ENCODE peak calls at places on chromosomes 7 and 10, in four cellular contexts. K, R, F and V are unnamed samples.
A peak's percentile ranks its signal among the peaks of the same experiment; 100 is the strongest.

GRCh38 chr10:129962558-129963075 is 1.5 kb downstream of the EBF3 start:
- DNase-seq in K (no peak), F (no peak), R (no peak), V (no peak)

GRCh38 chr7:30984359-30985107 is 20.8 kb downstream of the GHRHR start:
- DNase-seq in R (no peak), F (no peak), K (no peak), V (no peak)

GRCh38 chr10:5070648-5071410 is 23.4 kb upstream of the AKR1C3 start:
- DNase-seq in F (peak; percentile 7), K (no peak), R (no peak), V (peak; percentile 30)

GRCh38 chr7:80124870-80125269 is 9.8 kb upstream of the GNAI1 start:
- DNase-seq in F (no peak), R (no peak), K (no peak), V (no peak)

GRCh38 chr7:107643407-107643806 is 17.2 kb upstream of the SLC26A4 start:
- DNase-seq in K (no peak), F (no peak), R (no peak), V (peak; percentile 78)

GRCh38 chr7:87220026-87220733 is 648 bp upstream of the TMEM243 start:
- DNase-seq in F (peak; percentile 54), K (peak; percentile 88), R (no peak), V (peak; percentile 69)

GRCh38 chr7:116953727-116954442 is 584 bp downstream of the ST7 start:
- DNase-seq in K (peak; percentile 39), R (no peak), F (peak; percentile 84), V (peak; percentile 88)

GRCh38 chr7:88040694-88041093 is 106.6 kb downstream of the ADAM22 start:
- DNase-seq in R (no peak), K (no peak), F (no peak), V (no peak)

GRCh38 chr10:104256335-104257080 is 1.8 kb downstream of the GSTO1 start:
- DNase-seq in F (no peak), R (no peak), K (no peak), V (no peak)

GRCh38 chr10:113384181-113384580 is 168.7 kb upstream of the HABP2 start:
- DNase-seq in R (no peak), F (no peak), K (no peak), V (no peak)

GRCh38 chr7:114472896-114473512 is 58.4 kb downstream of the FOXP2 start:
- DNase-seq in K (no peak), F (no peak), R (no peak), V (no peak)

GRCh38 chr10:79220296-79220695 is 127.0 kb upstream of the PPIF start:
- DNase-seq in F (no peak), R (no peak), K (no peak), V (no peak)

GRCh38 chr7:36473454-36474282 is 84.0 kb downstream of the ANLN start:
- DNase-seq in R (no peak), F (peak; percentile 62), K (peak; percentile 28), V (no peak)

GRCh38 chr7:41436139-41436538 is 266.8 kb downstream of the INHBA start:
- DNase-seq in F (no peak), R (no peak), K (no peak), V (no peak)

GRCh38 chr10:13882112-13882711 is 295.4 kb downstream of the PRPF18 start:
- DNase-seq in R (no peak), K (no peak), F (no peak), V (peak; percentile 98)

GRCh38 chr10:123146013-123146891 is 1.7 kb upstream of the HMX2 start:
- DNase-seq in K (no peak), R (no peak), F (no peak), V (no peak)

GRCh38 chr7:17626215-17626614 is 314.1 kb downstream of the SNX13 start:
- DNase-seq in F (no peak), R (no peak), K (no peak), V (no peak)

GRCh38 chr10:47190301-47190700 is 109.7 kb upstream of the GDF10 start:
- DNase-seq in R (no peak), K (no peak), F (no peak), V (no peak)

GRCh38 chr10:26475448-26475847 is 37.3 kb downstream of the APBB1IP start:
- DNase-seq in K (no peak), F (no peak), R (no peak), V (no peak)

GRCh38 chr10:9010093-9010492 is 955.6 kb downstream of the GATA3 start:
- DNase-seq in R (no peak), F (no peak), K (no peak), V (no peak)

GRCh38 chr7:78197447-78197846 is 398.9 kb downstream of the PHTF2 start:
- DNase-seq in R (no peak), F (no peak), K (no peak), V (peak; percentile 75)

GRCh38 chr7:101650579-101651081 is 21.5 kb upstream of the MYL10 start:
- DNase-seq in K (no peak), F (no peak), R (no peak), V (no peak)

GRCh38 chr7:132035517-132036362 is 479.3 kb upstream of the PODXL start:
- DNase-seq in F (no peak), R (no peak), K (no peak), V (no peak)

GRCh38 chr7:157909370-157909769 is 572.6 kb downstream of the DNAJB6 start:
- DNase-seq in R (no peak), K (no peak), F (no peak), V (no peak)

GRCh38 chr7:31853380-31853779 is 166.4 kb downstream of the PPP1R17 start:
- DNase-seq in F (no peak), R (no peak), K (no peak), V (peak; percentile 35)

GRCh38 chr7:156617215-156617614 is 23.4 kb upstream of the RNF32 start:
- DNase-seq in F (peak; percentile 2), R (no peak), K (no peak), V (no peak)

GRCh38 chr10:119024882-119025281 is 4.6 kb upstream of the NANOS1 start:
- DNase-seq in K (no peak), F (no peak), R (no peak), V (no peak)

GRCh38 chr10:116811691-116812090 is 37.6 kb upstream of the ENO4 start:
- DNase-seq in F (no peak), R (no peak), K (no peak), V (no peak)

GRCh38 chr10:116810895-116811294 is 38.4 kb upstream of the ENO4 start:
- DNase-seq in R (no peak), F (no peak), K (no peak), V (no peak)

GRCh38 chr10:116808706-116809105 is 40.6 kb upstream of the ENO4 start:
- DNase-seq in R (no peak), K (no peak), F (no peak), V (no peak)

DNA sequence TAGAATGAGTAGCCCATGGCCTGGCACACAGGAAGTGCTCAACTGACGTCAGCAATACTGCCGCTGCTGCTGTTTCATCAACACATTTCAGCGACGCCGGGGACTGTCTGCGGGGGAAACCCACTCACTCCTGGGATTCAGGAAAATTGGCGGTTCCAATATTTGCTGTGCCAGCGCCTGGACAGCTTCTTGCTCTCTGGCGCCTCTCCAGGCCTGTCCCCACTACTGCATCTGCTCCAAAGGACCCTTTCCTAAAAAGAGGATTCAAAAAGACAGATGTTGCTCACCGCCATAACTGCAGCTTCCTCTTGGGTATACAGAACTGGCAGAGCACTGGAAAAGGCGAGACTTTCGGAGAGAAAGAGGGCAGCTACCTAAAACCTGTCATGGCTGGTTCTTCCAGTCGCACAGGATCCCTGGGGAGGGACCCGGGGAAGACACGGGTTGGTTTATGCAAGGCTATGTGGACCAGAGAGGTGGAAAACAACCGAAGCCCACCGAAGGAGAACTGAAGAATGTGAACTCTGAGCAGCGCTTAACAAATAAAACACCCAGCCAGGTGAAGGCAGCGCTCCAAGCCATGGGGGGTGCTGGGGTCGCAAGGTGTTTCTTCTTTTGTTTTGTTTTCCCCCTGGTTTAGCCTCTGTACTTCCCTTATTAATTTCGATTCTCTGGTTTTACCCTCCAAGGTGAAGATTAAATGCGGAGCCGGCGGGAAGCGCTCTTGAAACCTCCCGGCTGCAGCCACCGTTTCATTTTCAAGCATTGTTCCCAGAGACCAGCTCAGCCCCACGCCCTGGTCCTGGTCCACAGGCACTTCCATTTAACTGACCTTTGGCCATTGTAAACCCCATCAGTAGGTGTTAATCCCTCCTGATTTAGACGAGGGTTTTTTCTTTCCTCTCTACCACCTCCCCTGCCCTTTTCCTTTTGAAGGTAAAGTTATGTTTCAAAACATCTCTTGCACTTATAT is 39.5 kb upstream of the ENO4 start:
- DNase-seq in F (peak; percentile 38), R (no peak), K (peak; percentile 44), V (no peak)
- TF ChIP-seq ELK1 in F (no peak), R (no peak), K (no peak), V (no peak)

GRCh38 chr10:127296696-127297095 is 100.3 kb upstream of the INSYN2A start:
- DNase-seq in F (no peak), K (no peak), R (no peak), V (no peak)
- TF ChIP-seq BHLHE40 in F (no peak), K (no peak), R (no peak), V (no peak)

GRCh38 chr10:112261281-112261822 is 21.8 kb upstream of the TECTB start:
- DNase-seq in F (peak; percentile 13), K (no peak), R (no peak), V (peak; percentile 77)

GRCh38 chr10:112258407-112258806 is 24.8 kb upstream of the TECTB start:
- DNase-seq in K (no peak), F (no peak), R (no peak), V (no peak)

GRCh38 chr10:112259688-112260087 is 23.5 kb upstream of the TECTB start:
- DNase-seq in K (no peak), F (no peak), R (no peak), V (no peak)

GRCh38 chr10:112262556-112262955 is 20.6 kb upstream of the TECTB start:
- DNase-seq in F (no peak), K (no peak), R (no peak), V (peak; percentile 28)

GRCh38 chr10:112260831-112261230 is 22.4 kb upstream of the TECTB start:
- DNase-seq in K (no peak), R (no peak), F (no peak), V (no peak)
- H3K4me2 ChIP-seq in K (no peak overlapping the region), R (no peak overlapping the region), F (no peak overlapping the region), V (no peak overlapping the region)

GRCh38 chr7:27377988-27378387 is 135.4 kb downstream of the EVX1 start:
- DNase-seq in F (no peak), R (no peak), K (no peak), V (no peak)
- TF ChIP-seq ELK1 in F (no peak), R (no peak), K (no peak), V (no peak)

GRCh38 chr10:10295537-10295936 is 722.1 kb upstream of the CELF2 start:
- DNase-seq in F (no peak), R (no peak), K (no peak), V (no peak)

GRCh38 chr10:10294801-10295515 is 722.7 kb upstream of the CELF2 start:
- DNase-seq in F (no peak), R (no peak), K (no peak), V (no peak)

GRCh38 chr10:10293431-10293830 is 724.2 kb upstream of the CELF2 start:
- DNase-seq in R (no peak), F (no peak), K (no peak), V (no peak)
- TF ChIP-seq BHLHE40 in R (no peak), F (no peak), K (no peak), V (no peak)